ENCODE peak calls at places on chromosomes 12 and 14, in four cellular contexts. One of them, this sample, is unnamed.

GRCh38 chr12:122028601-122029560 is 7.2 kb downstream of the BCL7A start:
- DNase-seq in HepG2: no peak
- DNase-seq in K562: no peak
- DNase-seq in A549: no peak
- DNase-seq in this sample: no peak

GRCh38 chr14:99554184-99554583 is 49.8 kb downstream of the CCDC85C start:
- DNase-seq in HepG2: no peak
- DNase-seq in K562: no peak
- DNase-seq in A549: no peak
- DNase-seq in this sample: no peak

GRCh38 chr12:110661337-110661972 is 27.5 kb downstream of the HVCN1 start:
- DNase-seq in HepG2: no peak
- DNase-seq in K562: no peak
- DNase-seq in A549: no peak
- DNase-seq in this sample: no peak

GRCh38 chr12:25155031-25155576 is 39.9 kb downstream of the DNAI7 start:
- DNase-seq in HepG2: peak
- DNase-seq in K562: peak
- DNase-seq in A549: peak
- DNase-seq in this sample: no peak

GRCh38 chr14:100417466-100417865 is 94.3 kb downstream of the SLC25A47 start:
- DNase-seq in HepG2: peak
- DNase-seq in K562: peak
- DNase-seq in A549: peak
- DNase-seq in this sample: peak

GRCh38 chr12:124466200-124467128 is 100.9 kb downstream of the NCOR2 start:
- DNase-seq in HepG2: no peak
- DNase-seq in K562: no peak
- DNase-seq in A549: peak
- DNase-seq in this sample: no peak

GRCh38 chr12:54393743-54394142 is 9.2 kb upstream of the ZNF385A start:
- DNase-seq in HepG2: no peak
- DNase-seq in K562: no peak
- DNase-seq in A549: no peak
- DNase-seq in this sample: no peak

GRCh38 chr12:46268349-46268616 is 560 bp downstream of the SLC38A1 start:
- DNase-seq in HepG2: no peak
- DNase-seq in K562: no peak
- DNase-seq in A549: no peak
- DNase-seq in this sample: no peak

GRCh38 chr14:99186956-99187690 is 84.9 kb downstream of the BCL11B start:
- DNase-seq in HepG2: no peak
- DNase-seq in K562: no peak
- DNase-seq in A549: no peak
- DNase-seq in this sample: no peak

GRCh38 chr14:96624661-96625435 is 122.7 kb downstream of the PAPOLA start:
- DNase-seq in HepG2: no peak
- DNase-seq in K562: no peak
- DNase-seq in A549: no peak
- DNase-seq in this sample: no peak

GRCh38 chr14:80419769-80420168 is 208.5 kb upstream of the DIO2 start:
- DNase-seq in HepG2: no peak
- DNase-seq in K562: no peak
- DNase-seq in A549: no peak
- DNase-seq in this sample: no peak

GRCh38 chr12:122862872-122863701 is 27.8 kb downstream of the HIP1R start:
- DNase-seq in HepG2: peak
- DNase-seq in K562: no peak
- DNase-seq in A549: no peak
- DNase-seq in this sample: peak

GRCh38 chr12:119075918-119076317 is 94.6 kb downstream of the SRRM4 start:
- DNase-seq in HepG2: no peak
- DNase-seq in K562: no peak
- DNase-seq in A549: no peak
- DNase-seq in this sample: no peak

GRCh38 chr14:102396531-102396930 is 33.8 kb downstream of the TECPR2 start:
- DNase-seq in HepG2: no peak
- DNase-seq in K562: no peak
- DNase-seq in A549: no peak
- DNase-seq in this sample: no peak

GRCh38 chr12:73383584-73384229 is 1111.5 kb downstream of the TRHDE start:
- DNase-seq in HepG2: peak
- DNase-seq in K562: no peak
- DNase-seq in A549: no peak
- DNase-seq in this sample: no peak

GRCh38 chr12:29726321-29726692 is 57.4 kb downstream of the TMTC1 start:
- DNase-seq in HepG2: no peak
- DNase-seq in K562: no peak
- DNase-seq in A549: no peak
- DNase-seq in this sample: no peak

GRCh38 chr14:24403294-24404013 is 4.7 kb downstream of the NYNRIN start:
- DNase-seq in HepG2: no peak
- DNase-seq in K562: no peak
- DNase-seq in A549: no peak
- DNase-seq in this sample: no peak

GRCh38 chr12:69619050-69619449 is 8.3 kb upstream of the LRRC10 start:
- DNase-seq in HepG2: no peak
- DNase-seq in K562: no peak
- DNase-seq in A549: no peak
- DNase-seq in this sample: no peak

GRCh38 chr12:30585877-30586276 is 109.8 kb downstream of the IPO8 start:
- DNase-seq in HepG2: no peak
- DNase-seq in K562: no peak
- DNase-seq in A549: no peak
- DNase-seq in this sample: no peak

GRCh38 chr14:52067873-52068740 is 752 bp downstream of the NID2 start:
- DNase-seq in HepG2: no peak
- DNase-seq in K562: no peak
- DNase-seq in A549: no peak
- DNase-seq in this sample: peak

GRCh38 chr12:53078425-53079225 is 565 bp downstream of the SPRYD3 start:
- DNase-seq in HepG2: no peak
- DNase-seq in K562: no peak
- DNase-seq in A549: no peak
- DNase-seq in this sample: no peak

GRCh38 chr14:105395538-105395854 is 2.8 kb upstream of the TEX22 start:
- DNase-seq in HepG2: no peak
- DNase-seq in K562: no peak
- DNase-seq in A549: no peak
- DNase-seq in this sample: no peak

GRCh38 chr12:42238240-42239140 is at the start of gene YAF2:
- DNase-seq in HepG2: peak
- DNase-seq in K562: peak
- DNase-seq in A549: peak
- DNase-seq in this sample: peak

GRCh38 chr12:126084480-126084879 is 1019.2 kb downstream of the AACS start:
- DNase-seq in HepG2: no peak
- DNase-seq in K562: no peak
- DNase-seq in A549: no peak
- DNase-seq in this sample: no peak

GRCh38 chr12:132269266-132269968 is 60.0 kb downstream of the GALNT9 start:
- DNase-seq in HepG2: no peak
- DNase-seq in K562: no peak
- DNase-seq in A549: no peak
- DNase-seq in this sample: no peak

GRCh38 chr12:93783827-93784226 is 106.7 kb downstream of the CRADD start:
- DNase-seq in HepG2: no peak
- DNase-seq in K562: no peak
- DNase-seq in A549: no peak
- DNase-seq in this sample: no peak

GRCh38 chr14:85471156-85471555 is 58.8 kb upstream of the FLRT2 start:
- DNase-seq in HepG2: no peak
- DNase-seq in K562: no peak
- DNase-seq in A549: no peak
- DNase-seq in this sample: no peak

GRCh38 chr14:79165460-79166080 is 995.4 kb downstream of the NRXN3 start:
- DNase-seq in HepG2: no peak
- DNase-seq in K562: no peak
- DNase-seq in A549: no peak
- DNase-seq in this sample: no peak

GRCh38 chr14:74080820-74081460 is 3.3 kb downstream of the ALDH6A1 start:
- DNase-seq in HepG2: peak
- DNase-seq in K562: no peak
- DNase-seq in A549: peak
- DNase-seq in this sample: no peak

GRCh38 chr14:74083161-74083560 is 1.1 kb downstream of the ALDH6A1 start:
- DNase-seq in HepG2: no peak
- DNase-seq in K562: no peak
- DNase-seq in A549: no peak
- DNase-seq in this sample: no peak

GRCh38 chr14:74084277-74085046 is at the start of the genes ALDH6A1 and LIN52:
- DNase-seq in HepG2: peak
- DNase-seq in K562: peak
- DNase-seq in A549: peak
- DNase-seq in this sample: peak

GRCh38 chr14:74083784-74084276 is 423 bp downstream of the ALDH6A1 start:
- DNase-seq in HepG2: peak
- DNase-seq in K562: peak
- DNase-seq in A549: no peak
- DNase-seq in this sample: peak

GRCh38 chr14:74081491-74081890 is 2.8 kb downstream of the ALDH6A1 start:
- DNase-seq in HepG2: no peak
- DNase-seq in K562: no peak
- DNase-seq in A549: no peak
- DNase-seq in this sample: no peak
- TF ChIP-seq HMGXB4 in HepG2: no peak
- TF ChIP-seq HMGXB4 in K562: no peak
- TF ChIP-seq HMGXB4 in A549: no peak
- TF ChIP-seq HMGXB4 in this sample: no peak

DNA sequence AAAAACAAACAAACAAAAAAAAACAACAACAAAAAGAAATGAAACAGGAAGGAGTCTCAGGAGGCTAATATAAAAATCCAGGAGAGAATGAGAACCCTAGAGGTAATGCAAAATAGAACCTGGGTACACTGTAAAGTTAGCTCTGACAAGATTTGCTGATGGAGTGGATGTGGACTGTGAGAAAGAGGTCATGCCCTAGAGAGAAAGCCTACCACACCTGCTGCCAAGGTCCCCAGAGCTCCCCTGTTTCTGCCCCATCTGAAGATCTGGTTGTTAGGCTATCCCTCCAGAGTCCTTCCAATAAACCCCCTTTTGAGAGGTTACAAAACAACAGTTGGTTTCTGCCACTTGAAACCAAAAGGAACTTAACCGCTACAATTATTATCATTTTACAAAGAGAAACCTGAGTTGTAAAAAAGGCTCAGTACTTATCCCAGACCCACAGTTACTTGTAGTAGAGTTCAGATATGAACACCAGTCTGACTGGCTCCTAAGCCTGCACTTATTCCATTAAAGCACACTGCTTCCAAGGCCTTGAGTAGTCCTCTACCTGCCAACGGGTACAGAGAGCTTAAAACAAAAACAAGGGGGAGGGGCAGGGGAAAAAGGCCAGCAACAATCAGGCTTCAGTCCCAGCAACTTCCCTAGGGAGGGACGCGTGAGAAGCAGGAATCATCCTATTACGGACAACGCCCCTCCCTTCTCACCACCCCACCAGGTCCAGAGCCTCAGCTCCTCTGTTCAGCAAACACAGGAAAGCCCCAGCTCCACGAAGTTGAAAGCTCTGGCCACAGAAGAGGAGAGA is 27.7 kb downstream of the PPP1R13B start:
- DNase-seq in HepG2: peak
- DNase-seq in K562: no peak
- DNase-seq in A549: no peak
- DNase-seq in this sample: peak
- TF ChIP-seq HMGXB4 in HepG2: no peak
- TF ChIP-seq HMGXB4 in K562: no peak
- TF ChIP-seq HMGXB4 in A549: no peak
- TF ChIP-seq HMGXB4 in this sample: no peak

GRCh38 chr12:95181103-95181502 is 36.2 kb downstream of the FGD6 start:
- DNase-seq in HepG2: no peak
- DNase-seq in K562: peak
- DNase-seq in A549: no peak
- DNase-seq in this sample: no peak

GRCh38 chr12:95185096-95185495 is 32.2 kb downstream of the FGD6 start:
- DNase-seq in HepG2: no peak
- DNase-seq in K562: no peak
- DNase-seq in A549: no peak
- DNase-seq in this sample: no peak

GRCh38 chr12:95184119-95184518 is 33.1 kb downstream of the FGD6 start:
- DNase-seq in HepG2: no peak
- DNase-seq in K562: no peak
- DNase-seq in A549: peak
- DNase-seq in this sample: no peak

GRCh38 chr12:95185834-95186233 is 31.4 kb downstream of the FGD6 start:
- DNase-seq in HepG2: no peak
- DNase-seq in K562: no peak
- DNase-seq in A549: no peak
- DNase-seq in this sample: no peak

GRCh38 chr12:95182868-95183415 is 34.3 kb downstream of the FGD6 start:
- DNase-seq in HepG2: no peak
- DNase-seq in K562: no peak
- DNase-seq in A549: peak
- DNase-seq in this sample: no peak
- TF ChIP-seq HMGXB4 in HepG2: no peak
- TF ChIP-seq HMGXB4 in K562: no peak
- TF ChIP-seq HMGXB4 in A549: no peak
- TF ChIP-seq HMGXB4 in this sample: no peak

DNA sequence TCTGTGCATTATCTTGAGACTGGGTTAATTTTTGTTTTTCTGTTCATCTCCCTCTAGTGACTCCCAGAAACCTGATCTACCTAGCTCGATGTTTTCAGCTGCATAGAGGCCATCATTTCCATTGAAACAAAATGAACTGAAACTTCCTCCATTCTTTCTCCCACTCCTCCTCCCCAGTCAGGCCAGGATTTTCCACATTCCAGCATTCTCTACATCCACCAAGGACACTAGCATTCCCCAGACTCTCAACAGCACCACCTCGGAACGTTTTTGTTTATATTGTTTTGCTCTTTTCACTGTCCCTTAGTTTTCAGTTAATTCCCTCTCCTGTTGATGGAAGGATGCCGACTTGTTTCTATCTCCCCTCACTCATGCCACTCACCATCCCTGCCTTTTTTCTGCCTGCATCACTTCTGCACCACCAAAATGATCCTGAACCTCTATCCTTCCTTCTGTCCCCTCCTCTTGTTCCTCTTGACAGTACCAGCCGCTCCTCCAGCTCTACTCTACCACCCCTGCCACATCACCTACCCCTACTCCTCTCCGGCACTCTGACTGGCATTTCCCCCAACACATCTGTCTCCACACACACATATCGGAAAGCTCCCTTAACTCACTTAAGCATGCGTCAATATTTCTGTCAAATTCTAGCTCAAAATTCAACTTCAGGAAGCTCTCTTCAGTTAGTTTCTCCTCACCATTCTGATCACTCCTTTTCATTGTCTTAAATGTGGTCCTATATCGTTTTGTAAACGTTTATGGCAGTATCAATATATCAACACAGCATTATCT is 13.2 kb downstream of the OR6S1 start:
- DNase-seq in HepG2: no peak
- DNase-seq in K562: no peak
- DNase-seq in A549: no peak
- DNase-seq in this sample: no peak
- TF ChIP-seq HMGXB4 in HepG2: no peak
- TF ChIP-seq HMGXB4 in K562: no peak
- TF ChIP-seq HMGXB4 in A549: no peak
- TF ChIP-seq HMGXB4 in this sample: no peak

GRCh38 chr12:116384629-116385485 is 107.4 kb upstream of the MED13L start:
- DNase-seq in HepG2: no peak
- DNase-seq in K562: peak
- DNase-seq in A549: peak
- DNase-seq in this sample: peak
- TF ChIP-seq HMGXB4 in HepG2: no peak
- TF ChIP-seq HMGXB4 in K562: no peak
- TF ChIP-seq HMGXB4 in A549: no peak
- TF ChIP-seq HMGXB4 in this sample: no peak

This sample was measured in WTC11.